ENCODE peak calls at places on chromosome 7, in six cellular contexts. L is OCI-LY7, U is right lobe of liver, E is colonic mucosa, Y is A549, V is heart right ventricle. F is an unnamed sample. For H3K4me1, the result is how much of the 10 kb centered on the place peaks cover.

GRCh38 chr7:134798155-134798554 is 18.7 kb downstream of the CALD1 start:
- DNase-seq in E (no peak), L (no peak), V (no peak), U (no peak), Y (no peak), F (no peak)

GRCh38 chr7:35386082-35386815 is 132.3 kb upstream of the TBX20 start:
- DNase-seq in U (no peak), V (no peak), E (no peak), L (no peak), Y (no peak), F (no peak)

GRCh38 chr7:4006687-4007086 is 675.4 kb upstream of the FOXK1 start:
- DNase-seq in L (no peak), V (no peak), E (no peak), Y (no peak), U (peak), F (no peak)

GRCh38 chr7:6106140-6106904 is 75.1 kb downstream of the ANKRD61 start:
- DNase-seq in U (no peak), Y (no peak), E (peak), V (no peak), L (peak), F (peak)

GRCh38 chr7:17406756-17407155 is 108.3 kb downstream of the AHR start:
- DNase-seq in L (no peak), E (no peak), Y (no peak), U (no peak), V (no peak), F (no peak)

GRCh38 chr7:66627876-66628360 is 763 bp upstream of the KCTD7 start:
- DNase-seq in Y (no peak), E (no peak), U (no peak), L (no peak), V (no peak), F (no peak)

GRCh38 chr7:71548746-71549145 is 416.8 kb downstream of the GALNT17 start:
- DNase-seq in U (no peak), Y (no peak), L (no peak), V (no peak), E (no peak), F (no peak)

GRCh38 chr7:135190703-135191102 is 20.2 kb upstream of the CYREN start:
- DNase-seq in U (no peak), V (no peak), E (no peak), Y (no peak), L (no peak), F (no peak)

GRCh38 chr7:138848056-138848975 is 50.3 kb upstream of the ATP6V0A4 start:
- DNase-seq in L (no peak), Y (no peak), E (no peak), V (no peak), U (no peak), F (no peak)

GRCh38 chr7:132242192-132242812 is 334.0 kb downstream of the PLXNA4 start:
- DNase-seq in V (no peak), L (no peak), E (no peak), Y (no peak), U (no peak), F (no peak)

GRCh38 chr7:36742911-36743775 is 18.8 kb upstream of the AOAH start:
- DNase-seq in U (no peak), E (no peak), L (no peak), V (no peak), Y (no peak), F (no peak)

GRCh38 chr7:100583132-100584045 is 2.5 kb downstream of the LRCH4 start:
- DNase-seq in U (peak), Y (no peak), L (peak), V (peak), E (peak), F (peak)

GRCh38 chr7:135509839-135510602 is at the start of gene CNOT4:
- DNase-seq in L (peak), Y (peak), V (peak), E (peak), U (peak), F (peak)

GRCh38 chr7:133668296-133669060 is 415.6 kb downstream of the EXOC4 start:
- DNase-seq in V (no peak), E (no peak), U (no peak), Y (no peak), L (no peak), F (no peak)

GRCh38 chr7:36747969-36748574 is 23.8 kb upstream of the AOAH start:
- DNase-seq in Y (no peak), V (no peak), L (no peak), E (no peak), U (no peak), F (no peak)

GRCh38 chr7:113945018-113945938 is 26.5 kb upstream of the PPP1R3A start:
- DNase-seq in U (no peak), V (peak), E (no peak), L (no peak), Y (no peak), F (no peak)

GRCh38 chr7:129882531-129882930 is 70.2 kb downstream of the UBE2H start:
- DNase-seq in V (no peak), E (no peak), L (no peak), U (no peak), Y (no peak), F (no peak)

GRCh38 chr7:155514296-155514695 is 32.1 kb downstream of the CNPY1 start:
- DNase-seq in L (no peak), E (no peak), V (no peak), Y (no peak), U (no peak), F (no peak)

GRCh38 chr7:132830941-132831340 is 250.9 kb downstream of the CHCHD3 start:
- DNase-seq in Y (no peak), E (no peak), U (no peak), L (no peak), V (no peak), F (no peak)

GRCh38 chr7:117322741-117323584 is at the start of gene WNT2:
- DNase-seq in U (no peak), V (no peak), E (no peak), Y (no peak), L (no peak), F (no peak)

GRCh38 chr7:7251742-7252141 is 69.4 kb downstream of the C1GALT1 start:
- DNase-seq in E (no peak), Y (no peak), V (no peak), L (peak), U (no peak), F (peak)

GRCh38 chr7:2004841-2005351 is 227.8 kb downstream of the MAD1L1 start:
- DNase-seq in L (peak), U (peak), V (no peak), E (no peak), Y (no peak), F (no peak)

GRCh38 chr7:159105066-159105780 is 39.4 kb downstream of the VIPR2 start:
- DNase-seq in E (no peak), L (no peak), Y (no peak), U (peak), V (no peak), F (no peak)

GRCh38 chr7:128409435-128410091 is at the start of gene IMPDH1:
- DNase-seq in E (peak), L (peak), Y (peak), U (peak), V (peak), F (peak)
- H3K4me1 ChIP-seq in E (under half), L (under half), Y (under half), U (under half), V (half or more), F (under half)

GRCh38 chr7:44086627-44087026 is 4.3 kb upstream of the POLM start:
- DNase-seq in Y (no peak), E (no peak), U (no peak), L (no peak), V (no peak), F (no peak)
- H3K4me1 ChIP-seq in Y (under half), E (under half), U (under half), L (under half), V (under half), F (under half)

DNA sequence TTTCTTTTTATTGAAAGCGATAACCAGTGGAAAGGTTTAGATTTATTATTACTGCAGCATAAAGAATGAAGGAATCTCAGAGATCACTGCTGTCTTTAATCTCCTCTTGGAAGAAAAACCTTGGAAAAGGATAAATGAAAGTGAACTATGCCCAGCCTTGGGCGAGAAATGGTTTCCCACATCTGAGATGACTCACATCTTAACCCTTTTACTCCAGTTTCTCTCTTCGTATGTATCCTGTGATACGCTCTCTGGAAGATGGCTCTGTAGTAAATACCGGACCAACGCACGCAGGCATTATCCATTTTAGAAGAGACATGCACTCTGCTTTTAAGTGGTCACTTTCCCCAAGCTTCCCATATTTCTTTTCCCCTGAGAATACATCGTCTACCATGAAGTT is 207.3 kb upstream of the BMPER start:
- DNase-seq in L (no peak), Y (no peak), E (no peak), V (no peak), U (no peak), F (no peak)
- H3K4me1 ChIP-seq in L (under half), Y (under half), E (under half), V (under half), U (under half), F (under half)

GRCh38 chr7:92695308-92696261 is 105.4 kb upstream of the FAM133B start:
- DNase-seq in V (peak), U (peak), Y (peak), E (peak), L (no peak), F (no peak)
- H3K4me1 ChIP-seq in V (under half), U (under half), Y (half or more), E (under half), L (under half), F (under half)

DNA sequence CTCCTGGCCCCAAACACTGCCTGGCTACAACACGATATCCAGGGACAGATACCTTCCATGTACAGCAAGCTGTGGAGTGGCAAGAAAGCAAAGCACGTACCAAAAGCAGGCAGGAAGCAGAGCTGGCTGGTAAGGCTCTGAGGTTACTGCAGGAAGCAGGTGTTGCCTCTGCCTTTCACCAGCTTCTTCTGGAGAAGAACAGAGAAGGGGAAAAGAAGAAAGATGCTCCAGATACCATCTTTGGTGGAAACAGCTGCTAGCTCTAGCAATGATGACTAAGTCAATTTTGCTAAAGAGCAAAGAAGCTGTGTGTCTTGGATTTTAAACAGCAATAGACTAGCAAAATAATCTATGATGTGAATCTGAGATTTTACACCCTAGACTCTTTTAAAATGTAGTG is 34.9 kb upstream of the PRSS1 start:
- DNase-seq in Y (no peak), E (no peak), V (no peak), U (no peak), L (peak), F (no peak)
- H3K4me1 ChIP-seq in Y (under half), E (under half), V (under half), U (under half), L (under half), F (under half)

DNA sequence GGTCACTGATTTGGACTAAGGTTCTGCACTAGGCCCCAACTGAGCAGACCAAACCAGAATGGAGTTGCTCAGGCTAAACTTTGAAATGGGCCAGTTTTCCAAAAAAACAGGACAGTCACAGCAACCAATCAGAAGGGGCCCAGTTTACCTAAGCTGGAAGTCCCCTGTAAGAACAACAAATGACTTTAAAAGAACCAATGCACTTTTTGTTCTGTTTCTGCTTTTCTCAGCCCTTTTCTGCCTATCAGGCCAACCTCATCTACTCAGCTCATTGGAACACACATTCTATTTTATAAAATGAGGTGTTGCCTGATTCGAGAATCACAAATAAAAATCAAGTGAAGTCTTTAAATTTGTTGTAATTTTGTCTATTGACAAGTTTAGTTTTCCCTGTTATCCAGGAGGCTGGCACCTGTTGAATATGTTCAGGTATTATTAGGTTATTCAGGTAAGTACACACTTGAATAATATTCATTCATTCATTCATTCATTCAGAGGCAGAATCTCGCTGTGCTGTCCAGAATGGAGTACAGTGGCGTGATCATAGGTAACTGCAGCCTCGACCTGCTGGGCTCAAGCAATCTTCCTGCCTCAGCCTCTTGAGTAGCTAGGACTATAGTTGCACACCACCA is 168.7 kb downstream of the TAX1BP1 start:
- DNase-seq in U (no peak), Y (no peak), E (no peak), V (no peak), L (no peak), F (no peak)
- H3K4me1 ChIP-seq in U (under half), Y (under half), E (under half), V (under half), L (under half), F (under half)

GRCh38 chr7:149859369-149859768 is 14.4 kb upstream of the ATP6V0E2 start:
- DNase-seq in U (no peak), V (no peak), E (no peak), Y (no peak), L (no peak), F (no peak)
- H3K4me1 ChIP-seq in U (under half), V (under half), E (under half), Y (under half), L (under half), F (under half)